ENCODE peak calls at places on chromosomes 4 and X, in ten cellular contexts. R is NCI-H2029 treated with DMSO at 0.1 percent for 48 hours; E is midbrain; S is LNCaP clone FGC; X is NCI-H1417; J is stimulated activated CD4-positive, alpha-beta T cell treated with anti-CD3 and anti-CD28 coated beads, Interleukin-4, amount 100 ng/mL, for 48 hours; P is PC-3; Q is sciatic nerve; N is ureter; A is lower leg skin. L is an unnamed sample.

GRCh38 chr4:26204911-26205368 is 115.9 kb upstream of the RBPJ start:
- DNase-seq in N (peak), J (no peak), X (no peak), R (peak), E (peak), S (peak), P (no peak), Q (peak), A (no peak), L (no peak)

GRCh38 chrX:107619836-107620235 is 8.5 kb upstream of the PRPS1 start:
- DNase-seq in P (peak), X (no peak), S (no peak), A (no peak), R (no peak), J (no peak), E (no peak), N (no peak), Q (no peak), L (peak)

GRCh38 chr4:13918110-13918509 is 290.6 kb upstream of the BOD1L1 start:
- DNase-seq in N (no peak), P (peak), E (no peak), R (no peak), A (peak), J (no peak), X (no peak), S (no peak), Q (no peak), L (peak)

GRCh38 chr4:147285751-147286150 is 195.1 kb upstream of the EDNRA start:
- DNase-seq in A (no peak), N (no peak), X (no peak), P (no peak), R (no peak), E (peak), J (no peak), Q (no peak), S (no peak), L (no peak)

GRCh38 chr4:121900132-121900983 is 30.1 kb upstream of the BBS7 start:
- DNase-seq in N (peak), Q (peak), A (peak), E (peak), S (peak), R (no peak), J (peak), X (peak), P (peak), L (peak)

GRCh38 chrX:155966876-155967275 is 30.6 kb upstream of the IL9R start:
- DNase-seq in J (no peak), R (no peak), P (peak), X (peak), N (no peak), A (no peak), S (no peak), E (no peak), Q (no peak), L (no peak)

GRCh38 chr4:152281822-152282221 is 254.1 kb downstream of the FBXW7 start:
- DNase-seq in N (no peak), A (no peak), P (no peak), Q (no peak), J (no peak), E (no peak), S (no peak), X (no peak), R (no peak), L (no peak)

GRCh38 chr4:86670739-86671138 is 76.6 kb downstream of the PTPN13 start:
- DNase-seq in X (no peak), A (no peak), R (no peak), N (no peak), J (no peak), E (no peak), Q (no peak), P (peak), S (no peak), L (peak)

GRCh38 chrX:74534569-74535038 is 79.8 kb downstream of the RLIM start:
- DNase-seq in X (no peak), E (no peak), Q (no peak), N (no peak), R (no peak), J (no peak), A (no peak), P (no peak), S (no peak), L (peak)

GRCh38 chr4:112421911-112422310 is 94.1 kb downstream of the NEUROG2 start:
- DNase-seq in X (no peak), P (no peak), N (no peak), S (no peak), J (no peak), A (no peak), Q (no peak), R (no peak), E (no peak), L (no peak)

L was measured in mammary epithelial cell.